ENCODE peak calls at places on chromosomes 7 and 10, in six cellular contexts. O, R, V, A, Y and N are unnamed samples.

GRCh38 chr10:113333313-113333712 is 219.5 kb upstream of the HABP2 start:
- DNase-seq in A (no peak), V (peak; percentile 6), O (no peak), Y (no peak), R (no peak), N (no peak)

GRCh38 chr10:48931188-48931587 is 8.5 kb downstream of the LRRC18 start:
- DNase-seq in O (no peak), V (no peak), Y (no peak), R (no peak), A (no peak), N (no peak)

GRCh38 chr10:93680414-93681047 is 21.9 kb downstream of the FRA10AC1 start:
- DNase-seq in O (no peak), Y (no peak), A (no peak), V (peak; percentile 68), R (peak; percentile 45), N (peak; percentile 35)

GRCh38 chr10:28839600-28840007 is 162.3 kb downstream of the BAMBI start:
- DNase-seq in A (no peak), R (peak; percentile 74), Y (no peak), O (no peak), V (peak; percentile 76), N (no peak)

GRCh38 chr10:51269816-51270215 is 195.5 kb downstream of the PRKG1 start:
- DNase-seq in R (no peak), V (peak; percentile 24), A (no peak), O (no peak), Y (no peak), N (no peak)

GRCh38 chr10:89281606-89282395 is 20.0 kb upstream of the IFIT2 start:
- DNase-seq in R (no peak), A (no peak), O (no peak), V (peak; percentile 78), Y (no peak), N (no peak)

GRCh38 chr10:22824984-22825383 is 102.9 kb upstream of the ARMC3 start:
- DNase-seq in O (no peak), R (no peak), V (peak; percentile 51), A (no peak), Y (no peak), N (peak; percentile 73)

GRCh38 chr10:124332426-124332825 is 86.3 kb downstream of the OAT start:
- DNase-seq in R (no peak), Y (no peak), A (no peak), V (peak; percentile 35), O (no peak), N (no peak)

GRCh38 chr10:79014796-79015195 is 54.0 kb upstream of the ZMIZ1 start:
- DNase-seq in O (no peak), A (no peak), R (no peak), V (no peak), Y (no peak), N (no peak)

GRCh38 chr7:129829677-129830631 is 122.8 kb downstream of the UBE2H start:
- DNase-seq in O (peak; percentile 4), A (peak; percentile 67), R (peak; percentile 92), V (peak; percentile 92), Y (peak; percentile 50), N (peak; percentile 68)

GRCh38 chr10:103548581-103549348 is 55.3 kb downstream of the NEURL1 start:
- DNase-seq in A (no peak), O (no peak), Y (no peak), R (peak; percentile 67), V (no peak), N (no peak)

GRCh38 chr10:58275261-58275660 is 6.3 kb downstream of the CISD1 start:
- DNase-seq in A (no peak), O (no peak), Y (no peak), R (no peak), V (no peak), N (no peak)

GRCh38 chr7:95646350-95646749 is 50.0 kb upstream of the PDK4 start:
- DNase-seq in R (no peak), Y (no peak), A (no peak), O (no peak), V (no peak), N (no peak)

GRCh38 chr7:115274-115911 is 77.0 kb upstream of the FAM20C start:
- DNase-seq in R (no peak), V (peak; percentile 83), Y (no peak), O (no peak), A (no peak), N (no peak)

GRCh38 chr7:38424750-38425463 is 151.5 kb upstream of the TARP start:
- DNase-seq in Y (no peak), O (no peak), R (no peak), V (peak; percentile 37), A (no peak), N (no peak)

GRCh38 chr7:45689797-45690761 is 115.9 kb downstream of the ADCY1 start:
- DNase-seq in Y (no peak), O (no peak), R (no peak), A (no peak), V (no peak), N (no peak)

GRCh38 chr10:63608511-63608910 is 87.3 kb downstream of the REEP3 start:
- DNase-seq in O (no peak), A (no peak), V (no peak), Y (no peak), R (no peak), N (no peak)

GRCh38 chr7:69962077-69962855 is 364.0 kb downstream of the AUTS2 start:
- DNase-seq in R (peak; percentile 81), V (no peak), O (no peak), A (no peak), Y (no peak), N (no peak)

GRCh38 chr10:86635402-86635801 is 18.9 kb upstream of the OPN4 start:
- DNase-seq in A (no peak), V (peak; percentile 70), R (no peak), O (no peak), Y (no peak), N (peak; percentile 66)

GRCh38 chr10:34139559-34139958 is 675.5 kb downstream of the PARD3 start:
- DNase-seq in Y (no peak), O (no peak), V (peak; percentile 68), R (no peak), A (no peak), N (no peak)

GRCh38 chr10:113241966-113242365 is 291.9 kb downstream of the TCF7L2 start:
- DNase-seq in R (no peak), O (no peak), V (no peak), A (no peak), Y (no peak), N (no peak)

GRCh38 chr10:93656155-93656554 is 43.8 kb downstream of the PDE6C start:
- DNase-seq in V (peak; percentile 2), O (no peak), A (no peak), R (no peak), Y (no peak), N (peak; percentile 6)

GRCh38 chr10:17115683-17116082 is 13.9 kb downstream of the CUBN start:
- DNase-seq in Y (no peak), R (no peak), V (peak; percentile 53), A (no peak), O (no peak), N (no peak)

GRCh38 chr7:3747452-3747851 is 446.4 kb downstream of the SDK1 start:
- DNase-seq in O (no peak), A (no peak), V (no peak), Y (no peak), R (no peak), N (no peak)

GRCh38 chr10:49367600-49367999 is 28.3 kb downstream of the DRGX start:
- DNase-seq in A (no peak), O (no peak), V (no peak), R (no peak), Y (no peak), N (no peak)

GRCh38 chr7:120334475-120334874 is 61.5 kb downstream of the KCND2 start:
- DNase-seq in R (no peak), A (no peak), V (no peak), O (no peak), Y (no peak), N (no peak)

GRCh38 chr7:120272896-120273475 is at the start of gene KCND2:
- DNase-seq in Y (no peak), R (peak; percentile 61), V (no peak), O (no peak), A (no peak), N (no peak)

GRCh38 chr7:151243411-151244155 is 4.9 kb downstream of the SMARCD3 start:
- DNase-seq in R (peak; percentile 47), V (no peak), Y (no peak), O (no peak), A (peak; percentile 75), N (no peak)

GRCh38 chr10:132562916-132563456 is 25.4 kb downstream of the INPP5A start:
- DNase-seq in Y (no peak), V (no peak), O (no peak), R (no peak), A (no peak), N (no peak)

GRCh38 chr10:75803816-75804576 is 372.6 kb downstream of the LRMDA start:
- DNase-seq in R (peak; percentile 58), A (no peak), Y (no peak), V (no peak), O (no peak), N (no peak)

GRCh38 chr10:110208614-110209398 is 1.4 kb downstream of the MXI1 start:
- DNase-seq in O (no peak), Y (no peak), R (no peak), A (peak; percentile 60), V (peak; percentile 53), N (peak; percentile 51)

GRCh38 chr10:62759599-62760175 is 44.8 kb upstream of the ADO start:
- DNase-seq in V (no peak), A (no peak), R (no peak), Y (no peak), O (no peak), N (no peak)

GRCh38 chr7:24346716-24347115 is 62.7 kb downstream of the NPY start:
- DNase-seq in Y (no peak), R (no peak), O (no peak), V (no peak), A (no peak), N (peak; percentile 39)

GRCh38 chr7:12089951-12090756 is 120.9 kb upstream of the TMEM106B start:
- DNase-seq in A (no peak), Y (no peak), O (no peak), V (peak; percentile 11), R (no peak), N (no peak)

GRCh38 chr10:16773334-16773733 is 43.9 kb downstream of the RSU1 start:
- DNase-seq in V (no peak), O (no peak), A (no peak), Y (no peak), R (no peak), N (no peak)